ENCODE peak calls at places on chromosomes 6 and 20, in six cellular contexts. J, T, E, C, D and M are unnamed samples.

GRCh38 chr6:38703949-38704348 is 1.0 kb upstream of the GLO1 start:
- DNase-seq in J (no peak), T (no peak), E (no peak), C (no peak), D (no peak), M (no peak)

GRCh38 chr20:615494-615893 is 5.4 kb upstream of the TCF15 start:
- DNase-seq in J (no peak), T (no peak), E (no peak), C (no peak), D (no peak), M (no peak)

GRCh38 chr6:152748843-152749242 is 1.8 kb upstream of the VIP start:
- DNase-seq in J (no peak), T (no peak), E (no peak), C (no peak), D (no peak), M (no peak)

GRCh38 chr6:2971420-2972218 is at the start of gene SERPINB6:
- DNase-seq in J (no peak), T (no peak), E (peak; percentile 69), C (peak; percentile 91), D (peak; percentile 84), M (peak; percentile 69)

GRCh38 chr6:114304304-114304887 is 38.4 kb downstream of the HS3ST5 start:
- DNase-seq in J (no peak), T (no peak), E (no peak), C (no peak), D (no peak), M (no peak)

GRCh38 chr6:110319843-110320242 is 38.3 kb downstream of the METTL24 start:
- DNase-seq in J (no peak), T (no peak), E (no peak), C (no peak), D (no peak), M (no peak)

GRCh38 chr6:72950114-72950860 is 275.0 kb downstream of the KHDC1L start:
- DNase-seq in J (no peak), T (no peak), E (no peak), C (no peak), D (no peak), M (no peak)

GRCh38 chr6:139520321-139520768 is 145.9 kb upstream of the CITED2 start:
- DNase-seq in J (no peak), T (no peak), E (no peak), C (no peak), D (no peak), M (no peak)

GRCh38 chr20:17010181-17010580 is 216.7 kb upstream of the PCSK2 start:
- DNase-seq in J (no peak), T (no peak), E (no peak), C (no peak), D (no peak), M (no peak)

GRCh38 chr6:143992285-143992684 is 15.8 kb downstream of the PLAGL1 start:
- DNase-seq in J (no peak), T (no peak), E (no peak), C (no peak), D (no peak), M (no peak)

GRCh38 chr6:13452346-13453171 is 34.8 kb downstream of the GFOD1 start:
- DNase-seq in J (no peak), T (no peak), E (no peak), C (no peak), D (no peak), M (no peak)

GRCh38 chr20:31720486-31721407 is 1.9 kb downstream of the BCL2L1 start:
- DNase-seq in J (no peak), T (peak; percentile 87), E (no peak), C (no peak), D (no peak), M (no peak)

GRCh38 chr20:53954734-53955658 is 115.4 kb downstream of the BCAS1 start:
- DNase-seq in J (no peak), T (no peak), E (no peak), C (no peak), D (no peak), M (no peak)

GRCh38 chr20:58580493-58580835 is 65.3 kb upstream of the APCDD1L start:
- DNase-seq in J (no peak), T (no peak), E (no peak), C (no peak), D (no peak), M (no peak)

GRCh38 chr6:10977231-10977968 is 66.7 kb downstream of the ELOVL2 start:
- DNase-seq in J (no peak), T (no peak), E (no peak), C (no peak), D (no peak), M (no peak)

GRCh38 chr6:42423244-42423643 is 28.5 kb downstream of the TRERF1 start:
- DNase-seq in J (no peak), T (no peak), E (no peak), C (no peak), D (no peak), M (no peak)

GRCh38 chr6:24719125-24719931 is at the start of gene C6orf62:
- DNase-seq in J (no peak), T (no peak), E (no peak), C (no peak), D (no peak), M (no peak)

GRCh38 chr6:165227644-165228329 is 81.6 kb downstream of the C6orf118 start:
- DNase-seq in J (no peak), T (no peak), E (no peak), C (no peak), D (no peak), M (no peak)

GRCh38 chr6:128070406-128070805 is 169.5 kb upstream of the THEMIS start:
- DNase-seq in J (no peak), T (no peak), E (no peak), C (no peak), D (no peak), M (no peak)

GRCh38 chr20:37914672-37915433 is 11.9 kb downstream of the VSTM2L start:
- DNase-seq in J (no peak), T (no peak), E (no peak), C (peak; percentile 66), D (no peak), M (no peak)

GRCh38 chr6:2772840-2773239 is 7.6 kb downstream of the WRNIP1 start:
- DNase-seq in J (no peak), T (no peak), E (no peak), C (no peak), D (no peak), M (no peak)

GRCh38 chr6:119036076-119036475 is 42.4 kb downstream of the FAM184A start:
- DNase-seq in J (no peak), T (no peak), E (no peak), C (no peak), D (no peak), M (no peak)

GRCh38 chr6:150881911-150882481 is 16.5 kb downstream of the MTHFD1L start:
- DNase-seq in J (no peak), T (no peak), E (peak; percentile 16), C (no peak), D (no peak), M (peak; percentile 20)

GRCh38 chr6:22657341-22657985 is 88.1 kb downstream of the HDGFL1 start:
- DNase-seq in J (no peak), T (no peak), E (peak; percentile 22), C (no peak), D (no peak), M (no peak)

GRCh38 chr6:97275809-97276208 is 7.2 kb downstream of the MMS22L start:
- DNase-seq in J (no peak), T (no peak), E (no peak), C (no peak), D (no peak), M (no peak)

GRCh38 chr20:8019178-8019997 is at the start of gene TMX4:
- DNase-seq in J (peak; percentile 80), T (peak; percentile 95), E (peak; percentile 98), C (peak; percentile 100), D (peak; percentile 99), M (peak; percentile 98)
- TF ChIP-seq CTCF in J (no peak), T (no peak), E (peak; percentile 67), C (peak; percentile 49), D (peak; percentile 56), M (peak; percentile 63)

DNA sequence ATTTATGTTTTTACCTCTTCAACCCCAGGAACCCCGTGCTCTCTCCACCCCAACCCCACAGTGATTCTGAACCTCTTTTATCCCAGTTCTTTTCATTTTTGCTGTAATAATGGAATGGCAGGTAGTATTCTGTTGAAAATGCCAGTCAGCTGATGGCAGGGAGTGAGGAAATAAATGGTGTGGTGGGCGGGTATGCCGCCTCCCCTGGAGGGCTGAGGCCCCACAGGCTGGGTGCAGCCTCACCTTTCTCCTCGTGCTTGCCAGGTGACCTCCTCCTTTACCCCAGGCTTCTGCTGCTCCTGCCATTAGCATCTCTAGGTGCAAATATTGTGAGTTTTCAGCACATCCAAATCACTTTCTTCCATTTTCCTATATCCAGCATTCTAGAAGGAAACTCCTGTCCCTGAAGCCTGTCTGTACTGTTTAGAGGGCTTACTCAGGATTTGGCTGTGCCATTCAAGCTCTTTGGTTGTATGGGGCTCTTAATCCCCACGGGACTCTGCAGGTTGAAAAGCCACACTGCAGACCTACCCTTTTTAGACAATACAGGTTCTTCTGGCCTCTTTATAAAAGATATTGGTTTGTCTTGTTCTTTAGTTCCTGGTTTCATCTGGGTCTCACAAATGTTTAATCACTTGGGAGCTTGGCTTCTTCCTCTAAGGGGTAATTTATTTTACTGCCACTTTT is 201.8 kb downstream of the JARID2 start:
- DNase-seq in J (no peak), T (no peak), E (no peak), C (no peak), D (no peak), M (no peak)
- H3K4me1 ChIP-seq in J (peaks cover 12% of the 10 kb centered on the region), T (peaks cover 29% of the 10 kb centered on the region), E (peaks cover 4% of the 10 kb centered on the region), C (peaks cover 26% of the 10 kb centered on the region), D (no peaks in the 10 kb centered on the region), M (peaks cover 17% of the 10 kb centered on the region)

DNA sequence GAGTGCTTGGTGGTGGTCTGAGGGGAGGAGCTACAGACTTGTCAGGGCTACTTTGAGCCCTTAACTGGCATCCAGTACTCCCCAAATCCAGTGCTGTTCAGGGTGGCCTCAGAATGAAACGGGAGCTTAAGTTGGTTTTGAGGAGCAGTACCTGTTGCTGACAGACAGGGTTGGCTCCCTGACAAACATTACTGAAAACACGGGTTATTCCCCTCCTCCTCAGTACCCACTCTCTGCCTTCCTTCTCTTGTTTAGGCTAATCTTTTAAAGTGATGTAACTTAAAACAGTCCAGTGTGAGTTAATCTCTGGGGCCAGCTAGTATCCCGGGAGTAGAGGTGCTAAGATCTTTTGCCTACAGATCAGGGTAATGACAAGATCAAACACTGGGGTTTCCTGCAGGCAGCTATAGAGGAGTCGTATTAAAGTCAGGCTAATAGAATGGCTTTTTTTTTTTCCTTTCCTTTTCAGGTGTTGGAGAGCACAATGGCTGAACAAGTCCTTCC is 3.7 kb downstream of the TNFAIP3 start:
- DNase-seq in J (no peak), T (no peak), E (no peak), C (no peak), D (no peak), M (no peak)
- H3K4me3 ChIP-seq in J (peak overlapping the region; percentile 96), T (peak overlapping the region; percentile 80), E (no peak overlapping the region), C (peak overlapping the region; percentile 96), D (no peak overlapping the region), M (peak overlapping the region; percentile 84)

DNA sequence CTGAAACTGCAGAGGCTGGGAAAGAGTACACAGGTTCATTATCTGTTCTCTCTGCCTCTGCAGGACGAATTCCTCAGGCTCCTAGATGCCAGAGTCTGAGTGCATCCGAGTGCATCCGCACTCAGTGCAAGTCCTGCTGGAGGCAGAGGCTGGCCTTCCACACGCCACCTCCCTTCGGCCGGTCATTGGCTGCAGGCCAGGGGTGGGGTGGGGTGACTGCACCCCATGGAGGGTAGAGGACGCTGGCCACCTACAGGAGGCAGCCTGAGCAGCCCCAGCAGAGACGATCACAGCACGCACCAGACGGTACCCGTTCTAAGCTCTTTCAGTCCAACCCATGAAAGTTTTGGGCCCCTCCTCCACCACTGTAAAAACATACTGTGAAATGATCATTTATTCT is 11.7 kb downstream of the SFT2D1 start:
- DNase-seq in J (no peak), T (no peak), E (no peak), C (peak; percentile 72), D (no peak), M (no peak)
- TF ChIP-seq CTCF in J (no peak), T (no peak), E (no peak), C (peak; percentile 14), D (no peak), M (no peak)

GRCh38 chr20:43953919-43954617 is 39.4 kb downstream of the TOX2 start:
- DNase-seq in J (no peak), T (no peak), E (no peak), C (no peak), D (no peak), M (no peak)
- H3K4me1 ChIP-seq in J (peaks cover 32% of the 10 kb centered on the region), T (peaks cover 33% of the 10 kb centered on the region), E (no peaks in the 10 kb centered on the region), C (peaks cover 52% of the 10 kb centered on the region), D (peaks cover 3% of the 10 kb centered on the region), M (peaks cover 44% of the 10 kb centered on the region)